ENCODE peak calls at places on chromosome 4, in six cellular contexts. One of them, this sample, is unnamed.

GRCh38 chr4:176319237-176319703 is 496 bp upstream of the SPCS3 start:
- ATAC-seq in right cardiac atrium: no peak
- ATAC-seq in naive thymus-derived CD8-positive, alpha-beta T cell: peak
- ATAC-seq in T-cell: peak
- ATAC-seq in activated CD8-positive, alpha-beta memory T cell treated with anti-CD3 and anti-CD28 coated beads, Interleukin-2, amount 10 ng/mL, durations not matched to agents 7 days and 5 days: no peak
- ATAC-seq in left cardiac atrium: peak
- ATAC-seq in this sample: peak

GRCh38 chr4:2663275-2663674 is 92.9 kb downstream of the TNIP2 start:
- ATAC-seq in naive thymus-derived CD8-positive, alpha-beta T cell: no peak
- ATAC-seq in activated CD8-positive, alpha-beta memory T cell treated with anti-CD3 and anti-CD28 coated beads, Interleukin-2, amount 10 ng/mL, durations not matched to agents 7 days and 5 days: no peak
- ATAC-seq in left cardiac atrium: no peak
- ATAC-seq in T-cell: no peak
- ATAC-seq in right cardiac atrium: no peak
- ATAC-seq in this sample: no peak

GRCh38 chr4:19134685-19135084 is 1113.1 kb upstream of the LCORL start:
- ATAC-seq in left cardiac atrium: no peak
- ATAC-seq in activated CD8-positive, alpha-beta memory T cell treated with anti-CD3 and anti-CD28 coated beads, Interleukin-2, amount 10 ng/mL, durations not matched to agents 7 days and 5 days: no peak
- ATAC-seq in naive thymus-derived CD8-positive, alpha-beta T cell: no peak
- ATAC-seq in right cardiac atrium: no peak
- ATAC-seq in T-cell: no peak
- ATAC-seq in this sample: no peak

GRCh38 chr4:166862032-166862431 is 372.3 kb downstream of the SPOCK3 start:
- ATAC-seq in left cardiac atrium: no peak
- ATAC-seq in naive thymus-derived CD8-positive, alpha-beta T cell: no peak
- ATAC-seq in T-cell: no peak
- ATAC-seq in right cardiac atrium: no peak
- ATAC-seq in activated CD8-positive, alpha-beta memory T cell treated with anti-CD3 and anti-CD28 coated beads, Interleukin-2, amount 10 ng/mL, durations not matched to agents 7 days and 5 days: no peak
- ATAC-seq in this sample: no peak

GRCh38 chr4:53477038-53477565 is 99.7 kb downstream of the FIP1L1 start:
- ATAC-seq in T-cell: no peak
- ATAC-seq in left cardiac atrium: no peak
- ATAC-seq in right cardiac atrium: no peak
- ATAC-seq in naive thymus-derived CD8-positive, alpha-beta T cell: no peak
- ATAC-seq in activated CD8-positive, alpha-beta memory T cell treated with anti-CD3 and anti-CD28 coated beads, Interleukin-2, amount 10 ng/mL, durations not matched to agents 7 days and 5 days: no peak
- ATAC-seq in this sample: no peak

GRCh38 chr4:71241467-71242401 is 97.1 kb upstream of the SLC4A4 start:
- ATAC-seq in activated CD8-positive, alpha-beta memory T cell treated with anti-CD3 and anti-CD28 coated beads, Interleukin-2, amount 10 ng/mL, durations not matched to agents 7 days and 5 days: no peak
- ATAC-seq in right cardiac atrium: peak
- ATAC-seq in T-cell: no peak
- ATAC-seq in naive thymus-derived CD8-positive, alpha-beta T cell: no peak
- ATAC-seq in left cardiac atrium: peak
- ATAC-seq in this sample: no peak

GRCh38 chr4:123430031-123430430 is 33.4 kb downstream of the SPRY1 start:
- ATAC-seq in activated CD8-positive, alpha-beta memory T cell treated with anti-CD3 and anti-CD28 coated beads, Interleukin-2, amount 10 ng/mL, durations not matched to agents 7 days and 5 days: peak
- ATAC-seq in naive thymus-derived CD8-positive, alpha-beta T cell: no peak
- ATAC-seq in right cardiac atrium: no peak
- ATAC-seq in left cardiac atrium: no peak
- ATAC-seq in T-cell: no peak
- ATAC-seq in this sample: no peak

GRCh38 chr4:41939016-41939623 is 3.9 kb downstream of the TMEM33 start:
- ATAC-seq in T-cell: no peak
- ATAC-seq in naive thymus-derived CD8-positive, alpha-beta T cell: no peak
- ATAC-seq in left cardiac atrium: no peak
- ATAC-seq in right cardiac atrium: no peak
- ATAC-seq in activated CD8-positive, alpha-beta memory T cell treated with anti-CD3 and anti-CD28 coated beads, Interleukin-2, amount 10 ng/mL, durations not matched to agents 7 days and 5 days: no peak
- ATAC-seq in this sample: no peak

GRCh38 chr4:136369073-136369472 is 1163.2 kb downstream of the PCDH18 start:
- ATAC-seq in T-cell: no peak
- ATAC-seq in naive thymus-derived CD8-positive, alpha-beta T cell: no peak
- ATAC-seq in right cardiac atrium: no peak
- ATAC-seq in left cardiac atrium: no peak
- ATAC-seq in activated CD8-positive, alpha-beta memory T cell treated with anti-CD3 and anti-CD28 coated beads, Interleukin-2, amount 10 ng/mL, durations not matched to agents 7 days and 5 days: no peak
- ATAC-seq in this sample: no peak

GRCh38 chr4:52202251-52202779 is 151.2 kb downstream of the SPATA18 start:
- ATAC-seq in T-cell: no peak
- ATAC-seq in activated CD8-positive, alpha-beta memory T cell treated with anti-CD3 and anti-CD28 coated beads, Interleukin-2, amount 10 ng/mL, durations not matched to agents 7 days and 5 days: no peak
- ATAC-seq in left cardiac atrium: no peak
- ATAC-seq in right cardiac atrium: no peak
- ATAC-seq in naive thymus-derived CD8-positive, alpha-beta T cell: no peak
- ATAC-seq in this sample: no peak

GRCh38 chr4:184193556-184194525 is 23.8 kb downstream of the ENPP6 start:
- ATAC-seq in naive thymus-derived CD8-positive, alpha-beta T cell: no peak
- ATAC-seq in activated CD8-positive, alpha-beta memory T cell treated with anti-CD3 and anti-CD28 coated beads, Interleukin-2, amount 10 ng/mL, durations not matched to agents 7 days and 5 days: no peak
- ATAC-seq in left cardiac atrium: no peak
- ATAC-seq in T-cell: no peak
- ATAC-seq in right cardiac atrium: no peak
- ATAC-seq in this sample: no peak

GRCh38 chr4:185068837-185069236 is 50.5 kb downstream of the HELT start:
- ATAC-seq in T-cell: no peak
- ATAC-seq in naive thymus-derived CD8-positive, alpha-beta T cell: no peak
- ATAC-seq in right cardiac atrium: peak
- ATAC-seq in left cardiac atrium: no peak
- ATAC-seq in activated CD8-positive, alpha-beta memory T cell treated with anti-CD3 and anti-CD28 coated beads, Interleukin-2, amount 10 ng/mL, durations not matched to agents 7 days and 5 days: no peak
- ATAC-seq in this sample: no peak

GRCh38 chr4:92387459-92388069 is 83.8 kb downstream of the GRID2 start:
- ATAC-seq in T-cell: no peak
- ATAC-seq in left cardiac atrium: peak
- ATAC-seq in naive thymus-derived CD8-positive, alpha-beta T cell: no peak
- ATAC-seq in right cardiac atrium: peak
- ATAC-seq in activated CD8-positive, alpha-beta memory T cell treated with anti-CD3 and anti-CD28 coated beads, Interleukin-2, amount 10 ng/mL, durations not matched to agents 7 days and 5 days: no peak
- ATAC-seq in this sample: no peak

GRCh38 chr4:105329081-105329480 is 144.8 kb downstream of the PPA2 start:
- ATAC-seq in left cardiac atrium: no peak
- ATAC-seq in right cardiac atrium: no peak
- ATAC-seq in naive thymus-derived CD8-positive, alpha-beta T cell: peak
- ATAC-seq in T-cell: no peak
- ATAC-seq in activated CD8-positive, alpha-beta memory T cell treated with anti-CD3 and anti-CD28 coated beads, Interleukin-2, amount 10 ng/mL, durations not matched to agents 7 days and 5 days: no peak
- ATAC-seq in this sample: no peak

GRCh38 chr4:31995943-31996901 is 1276.1 kb downstream of the PCDH7 start:
- ATAC-seq in T-cell: no peak
- ATAC-seq in naive thymus-derived CD8-positive, alpha-beta T cell: no peak
- ATAC-seq in right cardiac atrium: no peak
- ATAC-seq in left cardiac atrium: no peak
- ATAC-seq in activated CD8-positive, alpha-beta memory T cell treated with anti-CD3 and anti-CD28 coated beads, Interleukin-2, amount 10 ng/mL, durations not matched to agents 7 days and 5 days: no peak
- ATAC-seq in this sample: no peak

GRCh38 chr4:123876640-123877039 is 480.0 kb downstream of the SPRY1 start:
- ATAC-seq in activated CD8-positive, alpha-beta memory T cell treated with anti-CD3 and anti-CD28 coated beads, Interleukin-2, amount 10 ng/mL, durations not matched to agents 7 days and 5 days: no peak
- ATAC-seq in naive thymus-derived CD8-positive, alpha-beta T cell: no peak
- ATAC-seq in T-cell: no peak
- ATAC-seq in right cardiac atrium: no peak
- ATAC-seq in left cardiac atrium: no peak
- ATAC-seq in this sample: no peak

GRCh38 chr4:75686346-75686745 is 13.1 kb upstream of the G3BP2 start:
- ATAC-seq in activated CD8-positive, alpha-beta memory T cell treated with anti-CD3 and anti-CD28 coated beads, Interleukin-2, amount 10 ng/mL, durations not matched to agents 7 days and 5 days: peak
- ATAC-seq in right cardiac atrium: no peak
- ATAC-seq in left cardiac atrium: no peak
- ATAC-seq in naive thymus-derived CD8-positive, alpha-beta T cell: peak
- ATAC-seq in T-cell: peak
- ATAC-seq in this sample: no peak

GRCh38 chr4:48021086-48021485 is 4.5 kb downstream of the NIPAL1 start:
- ATAC-seq in left cardiac atrium: no peak
- ATAC-seq in naive thymus-derived CD8-positive, alpha-beta T cell: no peak
- ATAC-seq in right cardiac atrium: no peak
- ATAC-seq in T-cell: no peak
- ATAC-seq in activated CD8-positive, alpha-beta memory T cell treated with anti-CD3 and anti-CD28 coated beads, Interleukin-2, amount 10 ng/mL, durations not matched to agents 7 days and 5 days: no peak
- ATAC-seq in this sample: no peak

GRCh38 chr4:36835246-36835645 is 409.3 kb upstream of the NWD2 start:
- ATAC-seq in right cardiac atrium: no peak
- ATAC-seq in left cardiac atrium: no peak
- ATAC-seq in T-cell: no peak
- ATAC-seq in activated CD8-positive, alpha-beta memory T cell treated with anti-CD3 and anti-CD28 coated beads, Interleukin-2, amount 10 ng/mL, durations not matched to agents 7 days and 5 days: no peak
- ATAC-seq in naive thymus-derived CD8-positive, alpha-beta T cell: no peak
- ATAC-seq in this sample: no peak

GRCh38 chr4:165600959-165601674 is 222.3 kb downstream of the CPE start:
- ATAC-seq in T-cell: no peak
- ATAC-seq in naive thymus-derived CD8-positive, alpha-beta T cell: no peak
- ATAC-seq in left cardiac atrium: no peak
- ATAC-seq in activated CD8-positive, alpha-beta memory T cell treated with anti-CD3 and anti-CD28 coated beads, Interleukin-2, amount 10 ng/mL, durations not matched to agents 7 days and 5 days: no peak
- ATAC-seq in right cardiac atrium: no peak
- ATAC-seq in this sample: no peak

GRCh38 chr4:24794916-24795665 is at the start of gene SOD3:
- ATAC-seq in activated CD8-positive, alpha-beta memory T cell treated with anti-CD3 and anti-CD28 coated beads, Interleukin-2, amount 10 ng/mL, durations not matched to agents 7 days and 5 days: no peak
- ATAC-seq in T-cell: no peak
- ATAC-seq in naive thymus-derived CD8-positive, alpha-beta T cell: no peak
- ATAC-seq in right cardiac atrium: peak
- ATAC-seq in left cardiac atrium: peak
- ATAC-seq in this sample: peak

This sample was measured in gastroesophageal sphincter.